ENCODE peak calls at places on chromosomes 16 and 17, in nine cellular contexts. V is A549, B is heart left ventricle, D is kidney, G is neural progenitor cell, U is AG04450, N is Peyer's patch, A is astrocyte of the cerebellum, J is GM23338. Z is an unnamed sample.

GRCh38 chr16:65119905-65120341 is 1.9 kb downstream of the CDH11 start:
- DNase-seq in V (no peak), B (no peak), D (no peak), G (peak; percentile 62), U (no peak), N (no peak), A (peak; percentile 76), J (peak; percentile 50), Z (no peak)

GRCh38 chr16:637081-638018 is 1.2 kb upstream of the METTL26 start:
- DNase-seq in V (peak; percentile 90), B (peak; percentile 92), D (peak; percentile 98), G (peak; percentile 73), U (peak; percentile 72), N (no peak), A (peak; percentile 65), J (peak; percentile 90), Z (no peak)

GRCh38 chr17:38893612-38894011 is 23.8 kb downstream of the LASP1 start:
- DNase-seq in V (no peak), B (peak; percentile 75), D (no peak), G (peak; percentile 13), U (no peak), N (no peak), A (no peak), J (no peak), Z (no peak)

GRCh38 chr17:44307387-44308186 is 814 bp upstream of the RUNDC3A start:
- DNase-seq in V (peak; percentile 65), B (peak; percentile 51), D (peak; percentile 84), G (peak; percentile 91), U (no peak), N (no peak), A (no peak), J (peak; percentile 82), Z (peak; percentile 12)

GRCh38 chr17:69246726-69247375 is 18.2 kb upstream of the ABCA10 start:
- DNase-seq in V (peak; percentile 55), B (no peak), D (no peak), G (peak; percentile 60), U (no peak), N (no peak), A (peak; percentile 45), J (peak; percentile 79), Z (peak; percentile 42)

GRCh38 chr17:16929757-16930520 is 42.0 kb downstream of the TNFRSF13B start:
- DNase-seq in V (no peak), B (no peak), D (peak; percentile 54), G (no peak), U (no peak), N (no peak), A (no peak), J (no peak), Z (no peak)

GRCh38 chr17:15456972-15457722 is 10.3 kb downstream of the CDRT4 start:
- DNase-seq in V (no peak), B (peak; percentile 57), D (no peak), G (no peak), U (peak; percentile 80), N (no peak), A (peak; percentile 90), J (no peak), Z (no peak)

GRCh38 chr17:75517277-75517865 is 1.0 kb downstream of the TSEN54 start:
- DNase-seq in V (no peak), B (no peak), D (no peak), G (peak; percentile 33), U (no peak), N (peak; percentile 76), A (no peak), J (peak; percentile 59), Z (peak; percentile 51)

GRCh38 chr17:10171581-10171981 is 26.8 kb downstream of the GAS7 start:
- DNase-seq in V (no peak), B (no peak), D (no peak), G (no peak), U (no peak), N (no peak), A (no peak), J (no peak), Z (no peak)

DNA sequence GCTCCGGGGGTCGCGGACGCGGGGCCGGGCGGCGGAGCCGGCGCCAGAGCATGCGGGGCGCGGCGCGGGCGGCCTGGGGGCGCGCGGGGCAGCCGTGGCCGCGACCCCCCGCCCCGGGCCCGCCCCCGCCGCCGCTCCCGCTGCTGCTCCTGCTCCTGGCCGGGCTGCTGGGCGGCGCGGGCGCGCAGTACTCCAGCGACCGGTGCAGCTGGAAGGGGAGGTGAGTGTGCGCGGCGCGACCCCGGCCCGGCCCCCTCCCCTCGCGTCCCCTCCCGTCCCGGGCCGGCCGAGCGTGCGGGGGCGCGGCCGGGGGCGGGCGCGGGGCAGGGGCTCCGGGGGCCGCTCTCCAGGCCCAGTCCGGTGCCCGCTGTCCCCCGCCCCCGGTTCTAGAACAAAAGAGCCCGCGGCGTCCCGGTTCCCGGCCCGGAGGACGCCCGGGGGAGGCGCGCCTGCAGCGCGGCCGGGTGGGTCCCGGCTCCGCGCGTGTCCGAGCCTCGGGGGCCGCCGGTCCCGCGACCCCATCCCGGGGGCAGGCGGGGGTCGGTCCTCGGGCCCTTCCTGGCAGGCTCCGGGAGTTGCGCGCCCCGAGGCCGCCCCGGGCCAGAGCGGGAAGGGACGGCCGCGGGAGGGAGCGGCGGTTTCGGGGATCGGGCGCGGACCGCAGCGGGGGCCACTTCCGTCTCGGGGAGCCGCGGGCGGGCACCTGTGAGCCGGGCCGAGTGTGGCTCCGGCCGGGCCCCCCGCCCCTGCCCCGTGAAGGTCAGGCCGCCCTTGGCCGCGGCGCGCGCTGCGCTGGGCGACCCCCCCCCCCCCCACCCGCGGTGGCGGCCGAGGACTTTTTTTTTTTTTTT is 582 bp downstream of the METRNL start:
- DNase-seq in V (no peak), B (no peak), D (no peak), G (peak; percentile 66), U (no peak), N (no peak), A (no peak), J (no peak), Z (no peak)
- H3K4me3 ChIP-seq in V (peak overlapping the region; percentile 77), B (peak overlapping the region; percentile 86), D (no peak overlapping the region), G (peak overlapping the region; percentile 67), U (peak overlapping the region; percentile 62), N (peak overlapping the region; percentile 73), A (peak overlapping the region; percentile 61), J (peak overlapping the region; percentile 59), Z (peak overlapping the region; percentile 32)

GRCh38 chr16:55471448-55472097 is 7.4 kb upstream of the MMP2 start:
- DNase-seq in V (peak; percentile 55), B (no peak), D (no peak), G (no peak), U (peak; percentile 51), N (no peak), A (no peak), J (no peak), Z (no peak)
- H3K4me3 ChIP-seq in V (no peak overlapping the region), B (no peak overlapping the region), D (no peak overlapping the region), G (no peak overlapping the region), U (no peak overlapping the region), N (no peak overlapping the region), A (no peak overlapping the region), J (no peak overlapping the region), Z (no peak overlapping the region)

DNA sequence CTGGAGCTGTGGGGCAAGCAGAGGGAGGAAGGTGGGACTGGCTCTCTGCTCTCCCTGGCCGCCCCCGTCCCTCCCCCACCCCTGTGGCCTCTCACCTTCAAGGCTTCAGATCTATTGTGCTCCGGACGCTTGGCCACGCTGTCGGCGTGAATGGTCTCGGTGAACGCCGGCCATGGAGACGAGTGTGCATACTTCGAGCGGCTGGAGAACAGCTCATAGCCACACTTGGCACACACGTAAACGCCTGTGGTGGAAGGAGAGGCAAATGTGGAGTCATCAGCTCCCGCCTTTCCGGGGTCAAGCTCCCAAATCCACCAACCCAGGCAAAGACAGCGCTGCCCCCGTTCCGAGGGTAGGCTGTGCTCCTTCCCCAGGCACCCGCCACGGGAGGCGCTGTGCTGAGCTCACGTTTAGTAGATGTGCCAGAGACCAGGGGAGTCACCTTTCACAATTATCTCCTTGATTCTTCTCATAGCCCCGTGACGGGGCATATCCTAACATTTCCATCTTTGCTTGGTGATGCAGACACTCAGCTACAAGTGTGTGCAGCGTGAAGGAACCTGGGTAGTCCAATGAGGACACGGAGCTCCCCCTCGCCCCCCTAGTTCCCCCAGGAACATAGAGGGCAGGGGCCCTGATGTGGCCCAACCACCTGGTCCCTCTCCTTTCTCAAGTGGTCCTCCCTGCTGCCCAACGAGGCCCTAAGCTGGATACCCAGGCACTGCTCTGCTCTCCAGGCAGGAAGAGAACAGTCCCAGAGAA is 1.7 kb downstream of the MSRB1 start:
- DNase-seq in V (no peak), B (no peak), D (no peak), G (peak; percentile 58), U (no peak), N (no peak), A (peak; percentile 91), J (peak; percentile 78), Z (no peak)
- H3K4me3 ChIP-seq in V (peak overlapping the region; percentile 84), B (peak overlapping the region; percentile 86), D (peak overlapping the region; percentile 71), G (no peak overlapping the region), U (peak overlapping the region; percentile 88), N (no peak overlapping the region), A (peak overlapping the region; percentile 91), J (no peak overlapping the region), Z (no peak overlapping the region)

GRCh38 chr16:75264531-75264998 is 13.1 kb upstream of the BCAR1 start:
- DNase-seq in V (no peak), B (peak; percentile 32), D (peak; percentile 78), G (no peak), U (no peak), N (no peak), A (no peak), J (no peak), Z (no peak)

GRCh38 chr16:75264999-75265910 is 13.8 kb upstream of the BCAR1 start:
- DNase-seq in V (no peak), B (peak; percentile 66), D (peak; percentile 85), G (no peak), U (no peak), N (peak; percentile 81), A (no peak), J (peak; percentile 46), Z (peak; percentile 59)

GRCh38 chr16:75267631-75268264 is 16.3 kb upstream of the BCAR1 start:
- DNase-seq in V (peak; percentile 75), B (peak; percentile 91), D (peak; percentile 84), G (no peak), U (no peak), N (peak; percentile 85), A (no peak), J (no peak), Z (no peak)

GRCh38 chr16:75265911-75266701 is 14.7 kb upstream of the BCAR1 start:
- DNase-seq in V (peak; percentile 77), B (peak; percentile 73), D (peak; percentile 92), G (peak; percentile 95), U (no peak), N (peak; percentile 82), A (no peak), J (peak; percentile 92), Z (peak; percentile 90)

DNA sequence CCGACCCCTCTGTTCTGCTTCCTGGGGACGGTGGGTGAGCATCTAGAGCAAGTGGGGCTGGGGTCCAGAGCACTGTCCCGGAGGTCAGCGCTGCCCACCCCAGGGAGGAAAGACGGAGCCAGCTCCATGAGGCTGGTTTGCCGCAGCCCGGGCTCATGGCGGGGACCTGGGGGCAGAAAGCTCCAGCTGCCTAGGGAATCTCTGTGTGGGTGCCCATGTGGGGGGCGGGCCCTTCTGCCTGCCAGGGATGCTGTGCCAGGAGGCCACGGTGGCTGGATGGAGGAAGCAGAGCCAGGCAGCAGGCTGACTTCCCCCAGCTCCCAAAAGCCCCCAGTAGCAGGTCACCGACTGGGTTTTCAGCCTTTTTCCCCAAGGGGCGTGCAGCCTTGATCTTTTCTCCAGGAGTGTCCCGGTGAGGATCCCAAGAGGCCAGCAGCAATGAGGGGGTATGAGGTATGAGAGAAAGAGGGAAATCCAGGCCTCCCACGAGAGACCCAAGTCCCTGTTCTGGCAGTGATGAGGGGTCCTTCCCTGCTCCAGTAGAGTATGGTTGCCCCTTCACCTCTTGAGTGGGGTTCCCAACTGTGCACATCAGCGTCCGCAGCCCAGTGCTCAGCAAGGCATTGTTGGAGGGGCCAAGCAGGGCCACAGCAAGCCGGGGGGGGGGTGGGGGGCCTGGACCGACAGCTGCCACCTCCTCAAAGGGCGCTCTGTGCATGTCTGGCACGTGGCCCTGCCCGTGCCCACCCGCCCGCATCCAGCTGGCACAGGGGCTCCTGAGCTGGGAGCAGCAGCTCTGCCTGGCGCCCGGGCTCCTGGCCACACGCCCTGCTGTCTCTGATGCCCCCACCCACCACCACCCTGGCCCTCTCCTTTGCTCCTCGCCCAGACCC is 15.6 kb upstream of the BCAR1 start:
- DNase-seq in V (no peak), B (no peak), D (no peak), G (no peak), U (no peak), N (no peak), A (no peak), J (no peak), Z (no peak)
- H3K4me3 ChIP-seq in V (peak overlapping the region; percentile 97), B (peak overlapping the region; percentile 100), D (no peak overlapping the region), G (no peak overlapping the region), U (peak overlapping the region; percentile 89), N (no peak overlapping the region), A (no peak overlapping the region), J (no peak overlapping the region), Z (peak overlapping the region; percentile 86)

Z was measured in HAP-1.